ENCODE peak calls at places on chromosomes 7 and 10, in nine cellular contexts. D is osteocyte, N is GM10248, Y is cardiac muscle cell, L is MM.1S, R is heart right ventricle, G is A549, V is choroid plexus epithelial cell, U is progenitor cell of endocrine pancreas. I is an unnamed sample.

GRCh38 chr7:98913612-98914011 is 35.3 kb downstream of the TRRAP start:
- DNase-seq in U (no peak), Y (no peak), G (no peak), V (peak; percentile 37), D (no peak), L (no peak), N (no peak), R (no peak), I (no peak)

GRCh38 chr7:99409192-99409572 is 413 bp downstream of the BUD31 start:
- DNase-seq in Y (peak; percentile 23), L (no peak), V (peak; percentile 19), N (no peak), G (no peak), U (no peak), D (no peak), R (no peak), I (no peak)

GRCh38 chr10:44967596-44967995 is 8.0 kb downstream of the RASSF4 start:
- DNase-seq in D (no peak), V (no peak), G (no peak), Y (no peak), R (no peak), U (no peak), N (no peak), L (no peak), I (no peak)

GRCh38 chr10:125029584-125030242 is 87.8 kb downstream of the ZRANB1 start:
- DNase-seq in V (peak; percentile 42), R (no peak), N (no peak), Y (no peak), G (no peak), L (no peak), U (no peak), D (no peak), I (no peak)

GRCh38 chr7:149014309-149014708 is 14.0 kb downstream of the PDIA4 start:
- DNase-seq in U (no peak), V (no peak), D (no peak), G (no peak), Y (no peak), L (no peak), R (no peak), N (no peak), I (no peak)

GRCh38 chr7:4242706-4243105 is 439.4 kb upstream of the FOXK1 start:
- DNase-seq in U (no peak), L (no peak), N (no peak), Y (no peak), R (no peak), G (no peak), V (no peak), D (no peak), I (no peak)

GRCh38 chr10:12720217-12720981 is 281.1 kb downstream of the CCDC3 start:
- DNase-seq in L (no peak), Y (no peak), R (peak; percentile 54), V (peak; percentile 93), G (peak; percentile 60), N (no peak), D (no peak), U (no peak), I (no peak)

GRCh38 chr7:149220534-149220933 is 18.9 kb upstream of the ZNF212 start:
- DNase-seq in U (no peak), R (no peak), L (no peak), D (no peak), N (no peak), V (peak; percentile 46), Y (no peak), G (no peak), I (no peak)

GRCh38 chr7:129238546-129238945 is 13.7 kb downstream of the AHCYL2 start:
- DNase-seq in U (no peak), R (no peak), G (no peak), V (no peak), Y (no peak), L (peak; percentile 88), N (no peak), D (no peak), I (no peak)

GRCh38 chr10:63753807-63754206 is 232.6 kb downstream of the REEP3 start:
- DNase-seq in D (no peak), Y (no peak), V (no peak), U (no peak), L (no peak), G (no peak), R (no peak), N (no peak), I (no peak)

GRCh38 chr10:1687190-1687589 is 50.1 kb downstream of the ADARB2 start:
- DNase-seq in D (no peak), U (no peak), Y (no peak), L (no peak), N (no peak), V (no peak), G (no peak), R (no peak), I (no peak)

GRCh38 chr7:71598553-71598952 is 466.6 kb downstream of the GALNT17 start:
- DNase-seq in V (peak; percentile 12), N (no peak), Y (no peak), D (no peak), U (no peak), G (no peak), R (no peak), L (no peak), I (no peak)

GRCh38 chr10:34916368-34916767 is 101.3 kb upstream of the PARD3 start:
- DNase-seq in R (no peak), L (no peak), N (no peak), Y (no peak), G (no peak), D (no peak), U (no peak), V (peak; percentile 95), I (no peak)

GRCh38 chr7:81845628-81846259 is 75.9 kb upstream of the HGF start:
- DNase-seq in N (no peak), Y (no peak), L (peak; percentile 68), R (no peak), U (no peak), D (no peak), V (peak; percentile 84), G (no peak), I (peak; percentile 7)

GRCh38 chr7:81501220-81501619 is 268.6 kb downstream of the HGF start:
- DNase-seq in D (no peak), U (no peak), V (peak; percentile 80), Y (no peak), R (no peak), N (no peak), G (no peak), L (peak; percentile 47), I (no peak)

GRCh38 chr10:114458955-114459354 is 54.7 kb upstream of the AFAP1L2 start:
- DNase-seq in L (peak; percentile 30), R (no peak), U (no peak), D (no peak), Y (no peak), N (peak; percentile 48), G (peak; percentile 40), V (peak; percentile 64), I (peak; percentile 57)

GRCh38 chr10:45008524-45009161 is 7.9 kb downstream of the ZNF22 start:
- DNase-seq in L (peak; percentile 81), U (no peak), N (peak; percentile 60), V (peak; percentile 95), Y (peak; percentile 87), D (no peak), G (peak; percentile 62), R (peak; percentile 47), I (peak; percentile 27)

GRCh38 chr7:151275813-151276577 is 27.5 kb upstream of the SMARCD3 start:
- DNase-seq in L (no peak), N (no peak), V (no peak), R (no peak), Y (no peak), D (no peak), U (no peak), G (no peak), I (no peak)

GRCh38 chr7:139341776-139342244 is 673 bp downstream of the FMC1 start:
- DNase-seq in R (no peak), D (no peak), U (no peak), L (no peak), Y (no peak), V (no peak), G (peak; percentile 90), N (no peak), I (no peak)

GRCh38 chr7:132024290-132024689 is 467.9 kb upstream of the PODXL start:
- DNase-seq in U (no peak), G (no peak), R (no peak), V (no peak), N (no peak), D (no peak), L (no peak), Y (peak; percentile 59), I (no peak)

GRCh38 chr7:41207141-41207540 is 495.7 kb downstream of the INHBA start:
- DNase-seq in D (no peak), L (no peak), R (no peak), U (no peak), N (no peak), G (no peak), Y (no peak), V (no peak), I (no peak)
- TF ChIP-seq CTCF in D (no peak), L (no peak), R (no peak), U (no peak), N (no peak), G (no peak), Y (no peak), V (no peak), I (no peak)

GRCh38 chr7:80098795-80099194 is 35.8 kb upstream of the GNAI1 start:
- DNase-seq in G (no peak), U (no peak), V (no peak), Y (no peak), L (no peak), N (no peak), R (no peak), D (no peak), I (no peak)
- TF ChIP-seq CTCF in G (no peak), U (peak; percentile 32), V (peak; percentile 34), Y (no peak), L (peak; percentile 30), N (no peak), R (no peak), D (peak; percentile 8), I (no peak)

GRCh38 chr7:36082910-36083309 is 70.1 kb upstream of the EEPD1 start:
- DNase-seq in N (no peak), D (no peak), V (peak; percentile 20), R (no peak), L (no peak), Y (no peak), U (no peak), G (no peak), I (no peak)
- TF ChIP-seq CTCF in N (no peak), D (peak; percentile 12), V (peak; percentile 40), R (no peak), L (no peak), Y (peak; percentile 5), U (no peak), G (no peak), I (no peak)

DNA sequence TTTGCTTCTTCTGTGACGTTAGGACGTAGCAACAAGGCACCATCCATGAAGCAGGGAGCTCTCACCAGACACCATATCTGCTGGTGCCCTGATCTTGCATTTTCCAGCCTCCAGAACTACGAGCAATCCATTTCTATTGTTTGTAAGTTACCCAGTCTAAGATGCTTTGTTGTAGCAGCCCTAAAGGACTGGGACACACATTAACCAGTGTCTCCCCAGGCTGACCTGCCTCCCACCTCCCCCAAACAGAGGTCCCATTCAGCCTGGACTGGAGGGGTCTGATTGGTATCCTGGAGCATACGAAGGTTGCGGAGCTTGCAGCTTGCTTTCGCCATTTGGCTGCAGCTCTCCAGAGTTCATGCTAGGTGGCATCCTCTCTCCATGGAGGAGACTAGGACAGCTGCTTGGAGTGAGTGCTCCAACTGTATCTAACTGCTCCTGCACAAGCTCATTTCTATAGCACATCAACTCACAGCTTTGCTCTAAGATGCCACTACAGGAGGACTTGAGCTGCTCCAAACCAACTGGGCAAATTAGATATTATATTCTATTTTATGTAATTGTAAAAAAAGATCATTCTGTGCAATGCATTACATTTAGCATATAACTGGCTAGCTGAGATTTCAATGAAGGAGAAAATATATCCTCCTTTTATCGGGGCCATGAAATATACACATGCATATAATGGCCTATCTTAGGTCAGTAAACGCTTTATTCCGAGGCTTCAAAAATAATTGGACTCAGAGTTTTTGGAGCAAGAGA is 8.0 kb upstream of the GRK5 start:
- DNase-seq in N (peak; percentile 54), U (peak; percentile 40), L (peak; percentile 50), R (peak; percentile 80), V (peak; percentile 96), G (peak; percentile 68), Y (peak; percentile 80), D (peak; percentile 85), I (peak; percentile 54)
- TF ChIP-seq CTCF in N (peak; percentile 73), U (peak; percentile 74), L (peak; percentile 52), R (peak; percentile 79), V (peak; percentile 86), G (peak; percentile 89), Y (peak; percentile 87), D (peak; percentile 91), I (peak; percentile 70)

I was measured in nephron progenitor cell.